ENCODE peak calls at places on chromosomes 4 and X, in four cellular contexts. C is GM23338, N is cardiac muscle cell, W is astrocyte. O is an unnamed sample.

GRCh38 chr4:31557444-31557843 is 837.3 kb downstream of the PCDH7 start:
- DNase-seq in C (no peak), W (no peak), N (no peak), O (no peak)

GRCh38 chr4:1416051-1416947 is 10.1 kb upstream of the NKX1-1 start:
- DNase-seq in N (no peak), C (no peak), W (no peak), O (peak)

GRCh38 chr4:17713779-17714178 is 67.6 kb downstream of the FAM184B start:
- DNase-seq in N (no peak), C (no peak), W (no peak), O (no peak)

GRCh38 chrX:110847334-110847733 is 51.7 kb upstream of the CHRDL1 start:
- DNase-seq in W (peak), N (peak), C (peak), O (peak)

GRCh38 chrX:43141885-43142284 is 363.9 kb upstream of the PPP1R2C start:
- DNase-seq in W (no peak), C (no peak), N (no peak), O (no peak)

GRCh38 chr4:38174811-38175210 is 214.6 kb downstream of the PTTG2 start:
- DNase-seq in N (no peak), W (no peak), C (no peak), O (no peak)

GRCh38 chr4:183288955-183289354 is 31.1 kb downstream of the CLDN22 start:
- DNase-seq in N (no peak), C (peak), W (no peak), O (no peak)

GRCh38 chr4:2445571-2445970 is 23.3 kb upstream of the RNF4 start:
- DNase-seq in W (no peak), C (no peak), N (no peak), O (no peak)

GRCh38 chr4:105139646-105140045 is 7.0 kb upstream of the TET2 start:
- DNase-seq in N (peak), W (no peak), C (no peak), O (no peak)

GRCh38 chrX:15751160-15751819 is 13.2 kb downstream of the CA5B start:
- DNase-seq in N (no peak), W (peak), C (no peak), O (no peak)

GRCh38 chrX:153740631-153741222 is 16.1 kb downstream of the ABCD1 start:
- DNase-seq in W (no peak), N (no peak), C (no peak), O (peak)

GRCh38 chr4:52244103-52244772 is 193.1 kb downstream of the SPATA18 start:
- DNase-seq in N (no peak), W (no peak), C (no peak), O (no peak)
- H3K4me3 ChIP-seq in N (no peak), W (no peak), C (no peak), O (no peak)

DNA sequence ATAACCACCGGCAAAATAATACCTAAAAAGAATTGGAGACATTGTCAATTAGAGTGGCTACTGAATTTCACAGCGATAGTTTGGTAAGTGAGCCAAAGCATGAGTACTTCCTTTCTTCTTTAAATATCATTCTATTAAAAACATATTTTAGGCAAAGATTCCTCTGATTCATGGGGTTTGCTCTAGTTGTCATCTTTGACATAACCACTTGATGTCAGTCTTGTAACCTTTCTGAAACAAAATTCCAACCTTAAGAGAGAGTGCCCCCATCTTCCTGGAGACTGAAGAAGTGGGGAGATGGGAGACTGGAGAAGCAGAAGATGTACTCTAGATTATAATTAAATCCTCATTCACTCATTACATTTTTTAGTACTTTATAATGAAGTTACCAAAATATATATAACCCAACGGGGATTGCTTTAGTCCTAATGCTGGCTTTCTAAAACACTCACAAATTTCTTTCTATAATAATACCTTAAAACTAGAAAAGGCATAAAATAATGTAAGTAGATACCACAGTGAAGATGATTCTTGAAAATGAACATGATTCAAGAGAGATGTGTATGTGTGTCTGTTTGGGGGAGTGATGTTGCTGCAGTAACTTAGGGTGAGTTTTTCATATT is 96.4 kb downstream of the EMCN start:
- DNase-seq in C (peak), N (peak), W (peak), O (peak)
- H3K4me3 ChIP-seq in C (no peak), N (no peak), W (no peak), O (no peak)

GRCh38 chrX:41276661-41277506 is 57.1 kb upstream of the DDX3X start:
- DNase-seq in W (no peak), N (no peak), C (peak), O (peak)
- H3K4me3 ChIP-seq in W (peak), N (peak), C (peak), O (peak)

GRCh38 chrX:2751291-2751690 is 549 bp upstream of the XG start:
- DNase-seq in C (no peak), N (no peak), W (no peak), O (no peak)
- H3K4me3 ChIP-seq in C (no peak), N (no peak), W (no peak), O (no peak)

DNA sequence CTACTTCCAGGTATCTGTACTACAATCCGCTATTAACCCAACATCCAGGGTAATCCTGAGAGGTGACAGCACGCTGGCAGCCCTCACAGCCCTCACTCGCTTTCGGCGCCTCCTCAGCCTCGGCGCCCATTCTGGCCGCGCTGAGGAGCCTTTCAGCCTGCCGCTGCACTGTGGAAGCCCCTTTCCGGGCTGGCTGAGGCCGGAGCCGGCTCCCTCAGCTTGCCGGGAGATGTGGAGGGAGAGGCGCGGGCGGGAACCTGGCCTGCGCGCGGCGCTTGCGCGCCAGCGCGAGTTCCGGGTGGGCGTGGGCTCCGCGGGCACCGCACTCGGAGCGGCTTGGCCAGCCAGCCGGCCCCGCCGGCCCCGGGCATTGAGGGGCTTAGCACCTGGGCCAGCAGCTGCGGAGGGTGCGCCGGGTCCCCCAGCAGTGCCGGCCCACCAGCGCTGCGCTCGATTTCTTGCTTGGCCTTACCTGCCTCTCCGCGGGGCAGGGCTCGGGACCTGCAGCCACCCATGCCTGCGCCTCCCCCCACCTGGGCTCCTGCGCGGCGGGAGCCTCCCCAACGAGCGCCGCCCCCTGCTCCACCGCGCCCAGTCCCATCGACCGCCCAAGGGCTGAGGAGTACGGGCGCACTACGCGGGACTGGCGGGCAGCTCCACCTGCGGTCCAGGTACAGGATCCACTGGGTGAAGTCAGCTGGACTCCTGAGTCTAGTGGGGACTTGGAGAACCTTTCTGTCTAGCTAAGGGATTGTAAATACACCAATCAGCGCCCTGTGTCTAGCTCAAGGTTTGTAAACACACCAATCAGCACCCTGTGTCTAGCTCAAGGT is 87.3 kb downstream of the PRSS12 start:
- DNase-seq in N (peak), W (no peak), C (peak), O (no peak)
- H3K4me3 ChIP-seq in N (peak), W (peak), C (peak), O (peak)

GRCh38 chr4:169226565-169226964 is 44.2 kb downstream of the SH3RF1 start:
- DNase-seq in N (no peak), C (no peak), W (peak), O (no peak)
- H3K4me3 ChIP-seq in N (no peak), C (no peak), W (no peak), O (no peak)